ENCODE peak calls at places on chromosomes 5 and 9, in five cellular contexts. One of them, this sample, is unnamed. For H3K4me1 and H3K9me3, the result is how much of the 10 kb centered on the place peaks cover.

GRCh38 chr5:167643616-167644015 is 647.8 kb upstream of the WWC1 start:
- DNase-seq in endodermal cell: no peak
- DNase-seq in lung: no peak
- DNase-seq in thoracic aorta: no peak
- DNase-seq in cardiac muscle cell: no peak
- DNase-seq in this sample: no peak

GRCh38 chr9:89657765-89658164 is 53.0 kb downstream of the GADD45G start:
- DNase-seq in endodermal cell: peak
- DNase-seq in lung: no peak
- DNase-seq in thoracic aorta: no peak
- DNase-seq in cardiac muscle cell: no peak
- DNase-seq in this sample: no peak

GRCh38 chr5:54249210-54250028 is 61.0 kb downstream of the ARL15 start:
- DNase-seq in endodermal cell: no peak
- DNase-seq in lung: peak
- DNase-seq in thoracic aorta: no peak
- DNase-seq in cardiac muscle cell: peak
- DNase-seq in this sample: peak

GRCh38 chr5:96117863-96118651 is 156.4 kb upstream of the ELL2 start:
- DNase-seq in endodermal cell: no peak
- DNase-seq in lung: no peak
- DNase-seq in thoracic aorta: no peak
- DNase-seq in cardiac muscle cell: no peak
- DNase-seq in this sample: peak

GRCh38 chr5:138654281-138654867 is 79.2 kb upstream of the HSPA9 start:
- DNase-seq in endodermal cell: peak
- DNase-seq in lung: no peak
- DNase-seq in thoracic aorta: no peak
- DNase-seq in cardiac muscle cell: no peak
- DNase-seq in this sample: no peak

GRCh38 chr5:143338658-143339366 is 64.7 kb downstream of the NR3C1 start:
- DNase-seq in endodermal cell: no peak
- DNase-seq in lung: no peak
- DNase-seq in thoracic aorta: no peak
- DNase-seq in cardiac muscle cell: no peak
- DNase-seq in this sample: no peak

GRCh38 chr9:117247271-117247670 is 167.6 kb downstream of the ASTN2 start:
- DNase-seq in endodermal cell: peak
- DNase-seq in lung: no peak
- DNase-seq in thoracic aorta: no peak
- DNase-seq in cardiac muscle cell: peak
- DNase-seq in this sample: peak

GRCh38 chr9:76302947-76303550 is 91.2 kb downstream of the RFK start:
- DNase-seq in endodermal cell: no peak
- DNase-seq in lung: no peak
- DNase-seq in thoracic aorta: no peak
- DNase-seq in cardiac muscle cell: peak
- DNase-seq in this sample: peak

GRCh38 chr9:1766042-1766441 is 249.1 kb upstream of the SMARCA2 start:
- DNase-seq in endodermal cell: no peak
- DNase-seq in lung: no peak
- DNase-seq in thoracic aorta: no peak
- DNase-seq in cardiac muscle cell: no peak
- DNase-seq in this sample: no peak

GRCh38 chr9:85569988-85570387 is 171.8 kb downstream of the AGTPBP1 start:
- DNase-seq in endodermal cell: no peak
- DNase-seq in lung: no peak
- DNase-seq in thoracic aorta: no peak
- DNase-seq in cardiac muscle cell: no peak
- DNase-seq in this sample: no peak

DNA sequence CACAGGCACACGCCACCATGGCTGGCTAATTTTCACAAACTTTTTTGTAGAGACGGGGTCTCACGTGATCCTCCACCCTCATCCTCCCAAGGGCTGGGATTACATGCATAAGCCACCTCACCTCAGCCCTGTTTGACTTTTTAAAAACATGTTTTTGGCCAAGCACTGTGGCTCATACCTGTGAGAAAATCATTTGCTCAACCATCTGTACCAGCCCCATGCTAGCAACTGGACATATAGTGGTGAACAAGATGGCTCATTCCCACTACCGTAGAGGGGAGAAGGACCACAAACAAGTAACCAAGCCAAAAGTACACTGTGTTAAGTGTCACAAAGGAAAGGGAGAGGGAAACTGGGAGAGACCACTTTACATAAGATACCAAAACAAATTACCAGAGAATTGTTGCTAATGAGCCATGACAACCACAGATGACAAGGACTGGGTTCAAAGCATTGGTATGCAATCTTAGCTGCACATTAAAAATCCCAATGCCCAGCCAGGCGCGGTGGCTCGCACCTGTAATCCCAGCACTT is 19.2 kb downstream of the PPP2CA start:
- DNase-seq in endodermal cell: no peak
- DNase-seq in lung: no peak
- DNase-seq in thoracic aorta: no peak
- DNase-seq in cardiac muscle cell: no peak
- DNase-seq in this sample: no peak
- H3K27ac ChIP-seq in endodermal cell: no peak
- H3K27ac ChIP-seq in lung: no peak
- H3K27ac ChIP-seq in thoracic aorta: no peak
- H3K27ac ChIP-seq in cardiac muscle cell: no peak
- H3K27ac ChIP-seq in this sample: no peak

GRCh38 chr5:177430146-177430951 is 3.9 kb downstream of the GRK6 start:
- DNase-seq in endodermal cell: peak
- DNase-seq in lung: no peak
- DNase-seq in thoracic aorta: no peak
- DNase-seq in cardiac muscle cell: no peak
- DNase-seq in this sample: peak
- H3K4me1 ChIP-seq in endodermal cell: under half
- H3K4me1 ChIP-seq in lung: under half
- H3K4me1 ChIP-seq in thoracic aorta: under half
- H3K4me1 ChIP-seq in cardiac muscle cell: under half
- H3K4me1 ChIP-seq in this sample: half or more

GRCh38 chr5:43700591-43700990 is 97.6 kb downstream of the NNT start:
- DNase-seq in endodermal cell: no peak
- DNase-seq in lung: no peak
- DNase-seq in thoracic aorta: no peak
- DNase-seq in cardiac muscle cell: no peak
- DNase-seq in this sample: no peak
- H3K9me3 ChIP-seq in endodermal cell: under half
- H3K9me3 ChIP-seq in lung: under half
- H3K9me3 ChIP-seq in thoracic aorta: under half
- H3K9me3 ChIP-seq in cardiac muscle cell: under half
- H3K9me3 ChIP-seq in this sample: under half

GRCh38 chr5:123429221-123429954 is 6.2 kb upstream of the CEP120 start:
- DNase-seq in endodermal cell: no peak
- DNase-seq in lung: no peak
- DNase-seq in thoracic aorta: no peak
- DNase-seq in cardiac muscle cell: no peak
- DNase-seq in this sample: peak

GRCh38 chr5:123428521-123429220 is 5.5 kb upstream of the CEP120 start:
- DNase-seq in endodermal cell: no peak
- DNase-seq in lung: no peak
- DNase-seq in thoracic aorta: no peak
- DNase-seq in cardiac muscle cell: no peak
- DNase-seq in this sample: peak

GRCh38 chr5:123434796-123435195 is 11.6 kb upstream of the CEP120 start:
- DNase-seq in endodermal cell: no peak
- DNase-seq in lung: no peak
- DNase-seq in thoracic aorta: no peak
- DNase-seq in cardiac muscle cell: no peak
- DNase-seq in this sample: peak

GRCh38 chr5:123425444-123425843 is 2.2 kb upstream of the CEP120 start:
- DNase-seq in endodermal cell: no peak
- DNase-seq in lung: no peak
- DNase-seq in thoracic aorta: no peak
- DNase-seq in cardiac muscle cell: no peak
- DNase-seq in this sample: no peak

GRCh38 chr5:123429993-123430392 is 6.8 kb upstream of the CEP120 start:
- DNase-seq in endodermal cell: no peak
- DNase-seq in lung: no peak
- DNase-seq in thoracic aorta: no peak
- DNase-seq in cardiac muscle cell: no peak
- DNase-seq in this sample: peak
- H3K27ac ChIP-seq in endodermal cell: no peak
- H3K27ac ChIP-seq in lung: no peak
- H3K27ac ChIP-seq in thoracic aorta: no peak
- H3K27ac ChIP-seq in cardiac muscle cell: no peak
- H3K27ac ChIP-seq in this sample: no peak

GRCh38 chr9:108184941-108185340 is 670.8 kb downstream of the ACTL7B start:
- DNase-seq in endodermal cell: no peak
- DNase-seq in lung: no peak
- DNase-seq in thoracic aorta: no peak
- DNase-seq in cardiac muscle cell: no peak
- DNase-seq in this sample: no peak
- H3K4me1 ChIP-seq in endodermal cell: under half
- H3K4me1 ChIP-seq in lung: under half
- H3K4me1 ChIP-seq in thoracic aorta: under half
- H3K4me1 ChIP-seq in cardiac muscle cell: under half
- H3K4me1 ChIP-seq in this sample: under half

GRCh38 chr5:178866946-178867345 is 7.2 kb downstream of the ZNF354B start:
- DNase-seq in endodermal cell: no peak
- DNase-seq in lung: no peak
- DNase-seq in thoracic aorta: no peak
- DNase-seq in cardiac muscle cell: no peak
- DNase-seq in this sample: no peak
- H3K9me3 ChIP-seq in endodermal cell: under half
- H3K9me3 ChIP-seq in lung: under half
- H3K9me3 ChIP-seq in thoracic aorta: under half
- H3K9me3 ChIP-seq in cardiac muscle cell: under half
- H3K9me3 ChIP-seq in this sample: under half

GRCh38 chr5:113490317-113490716 is 2.1 kb upstream of the MCC start:
- DNase-seq in endodermal cell: no peak
- DNase-seq in lung: no peak
- DNase-seq in thoracic aorta: no peak
- DNase-seq in cardiac muscle cell: no peak
- DNase-seq in this sample: no peak

GRCh38 chr5:113488645-113489184 is 462 bp upstream of the MCC start:
- DNase-seq in endodermal cell: no peak
- DNase-seq in lung: no peak
- DNase-seq in thoracic aorta: no peak
- DNase-seq in cardiac muscle cell: no peak
- DNase-seq in this sample: no peak

GRCh38 chr5:113493446-113493845 is 5.2 kb upstream of the MCC start:
- DNase-seq in endodermal cell: no peak
- DNase-seq in lung: no peak
- DNase-seq in thoracic aorta: no peak
- DNase-seq in cardiac muscle cell: no peak
- DNase-seq in this sample: no peak

GRCh38 chr5:113489299-113489698 is 1.0 kb upstream of the MCC start:
- DNase-seq in endodermal cell: no peak
- DNase-seq in lung: peak
- DNase-seq in thoracic aorta: no peak
- DNase-seq in cardiac muscle cell: no peak
- DNase-seq in this sample: no peak

DNA sequence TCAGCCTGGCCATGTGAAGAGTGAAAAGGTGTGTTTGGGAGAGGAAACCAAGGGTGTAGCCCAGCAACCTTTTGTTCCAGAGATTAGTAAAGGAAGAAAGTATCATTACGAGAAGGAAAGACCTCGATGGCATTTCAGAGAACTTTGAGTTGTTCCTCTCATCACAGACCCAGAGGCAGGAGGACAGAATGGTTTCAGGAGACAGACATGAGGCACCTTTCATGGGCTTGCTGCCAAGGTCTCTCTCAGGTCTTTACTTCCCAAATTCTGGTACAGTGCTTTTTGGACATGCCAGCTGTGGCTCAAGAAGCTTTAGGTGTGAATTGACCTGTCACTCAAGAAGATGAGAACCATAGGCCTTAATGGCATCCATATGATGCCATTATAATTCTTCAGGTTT is 2.8 kb upstream of the MCC start:
- DNase-seq in endodermal cell: no peak
- DNase-seq in lung: no peak
- DNase-seq in thoracic aorta: no peak
- DNase-seq in cardiac muscle cell: no peak
- DNase-seq in this sample: no peak
- H3K27ac ChIP-seq in endodermal cell: no peak
- H3K27ac ChIP-seq in lung: no peak
- H3K27ac ChIP-seq in thoracic aorta: no peak
- H3K27ac ChIP-seq in cardiac muscle cell: no peak
- H3K27ac ChIP-seq in this sample: no peak